ENCODE peak calls at places on chromosomes 13 and 19, in nine cellular contexts. One of them, this sample, is unnamed.

GRCh38 chr19:30790048-30790680 is 418.0 kb downstream of the ZNF536 start:
- DNase-seq in transverse colon: no peak
- DNase-seq in esophagus squamous epithelium: no peak
- DNase-seq in IMR-90: no peak
- DNase-seq in gastrocnemius medialis: no peak
- DNase-seq in adrenal gland: peak; percentile 5
- DNase-seq in breast epithelium: no peak
- DNase-seq in uterus: no peak
- DNase-seq in Peyer's patch: no peak
- DNase-seq in this sample: no peak

GRCh38 chr19:41233748-41234240 is 14.8 kb downstream of the AXL start:
- DNase-seq in Peyer's patch: no peak
- DNase-seq in uterus: no peak
- DNase-seq in IMR-90: no peak
- DNase-seq in adrenal gland: peak; percentile 61
- DNase-seq in gastrocnemius medialis: peak; percentile 37
- DNase-seq in transverse colon: peak; percentile 21
- DNase-seq in esophagus squamous epithelium: no peak
- DNase-seq in breast epithelium: no peak
- DNase-seq in this sample: no peak

GRCh38 chr13:51015973-51016372 is 95.1 kb downstream of the C13orf42 start:
- DNase-seq in gastrocnemius medialis: no peak
- DNase-seq in adrenal gland: no peak
- DNase-seq in IMR-90: no peak
- DNase-seq in breast epithelium: no peak
- DNase-seq in transverse colon: no peak
- DNase-seq in uterus: no peak
- DNase-seq in esophagus squamous epithelium: no peak
- DNase-seq in Peyer's patch: no peak
- DNase-seq in this sample: no peak

GRCh38 chr13:67120872-67121531 is 109.1 kb downstream of the PCDH9 start:
- DNase-seq in gastrocnemius medialis: no peak
- DNase-seq in adrenal gland: no peak
- DNase-seq in transverse colon: no peak
- DNase-seq in IMR-90: peak; percentile 76
- DNase-seq in breast epithelium: no peak
- DNase-seq in esophagus squamous epithelium: no peak
- DNase-seq in uterus: no peak
- DNase-seq in Peyer's patch: no peak
- DNase-seq in this sample: no peak

GRCh38 chr19:6530385-6531162 is at the start of gene TNFSF9:
- DNase-seq in adrenal gland: peak; percentile 94
- DNase-seq in Peyer's patch: peak; percentile 94
- DNase-seq in transverse colon: peak; percentile 94
- DNase-seq in gastrocnemius medialis: peak; percentile 85
- DNase-seq in esophagus squamous epithelium: no peak
- DNase-seq in uterus: peak; percentile 78
- DNase-seq in IMR-90: peak; percentile 59
- DNase-seq in breast epithelium: peak; percentile 82
- DNase-seq in this sample: peak; percentile 88

GRCh38 chr13:32976046-32976781 is 40.0 kb upstream of the KL start:
- DNase-seq in transverse colon: no peak
- DNase-seq in gastrocnemius medialis: no peak
- DNase-seq in esophagus squamous epithelium: no peak
- DNase-seq in uterus: no peak
- DNase-seq in breast epithelium: no peak
- DNase-seq in IMR-90: no peak
- DNase-seq in Peyer's patch: no peak
- DNase-seq in adrenal gland: no peak
- DNase-seq in this sample: no peak

GRCh38 chr13:44989941-44990340 is 603 bp downstream of the GPALPP1 start:
- DNase-seq in adrenal gland: no peak
- DNase-seq in uterus: no peak
- DNase-seq in gastrocnemius medialis: no peak
- DNase-seq in breast epithelium: no peak
- DNase-seq in esophagus squamous epithelium: no peak
- DNase-seq in IMR-90: no peak
- DNase-seq in Peyer's patch: no peak
- DNase-seq in transverse colon: no peak
- DNase-seq in this sample: peak; percentile 68

GRCh38 chr13:30119476-30119875 is 187.9 kb downstream of the KATNAL1 start:
- DNase-seq in IMR-90: peak; percentile 64
- DNase-seq in breast epithelium: no peak
- DNase-seq in transverse colon: peak; percentile 30
- DNase-seq in Peyer's patch: no peak
- DNase-seq in gastrocnemius medialis: no peak
- DNase-seq in adrenal gland: no peak
- DNase-seq in esophagus squamous epithelium: no peak
- DNase-seq in uterus: peak; percentile 62
- DNase-seq in this sample: no peak

GRCh38 chr19:13461536-13461935 is 44.7 kb downstream of the CACNA1A start:
- DNase-seq in esophagus squamous epithelium: no peak
- DNase-seq in adrenal gland: no peak
- DNase-seq in gastrocnemius medialis: no peak
- DNase-seq in breast epithelium: no peak
- DNase-seq in uterus: no peak
- DNase-seq in Peyer's patch: no peak
- DNase-seq in transverse colon: no peak
- DNase-seq in IMR-90: no peak
- DNase-seq in this sample: no peak

GRCh38 chr13:42574011-42574410 is at the start of gene TNFSF11:
- DNase-seq in IMR-90: no peak
- DNase-seq in uterus: no peak
- DNase-seq in breast epithelium: no peak
- DNase-seq in adrenal gland: no peak
- DNase-seq in Peyer's patch: no peak
- DNase-seq in transverse colon: no peak
- DNase-seq in esophagus squamous epithelium: no peak
- DNase-seq in gastrocnemius medialis: no peak
- DNase-seq in this sample: no peak

GRCh38 chr19:1324792-1325567 is 39.3 kb downstream of the EFNA2 start:
- DNase-seq in transverse colon: peak; percentile 56
- DNase-seq in breast epithelium: peak; percentile 69
- DNase-seq in esophagus squamous epithelium: no peak
- DNase-seq in adrenal gland: peak; percentile 73
- DNase-seq in uterus: peak; percentile 31
- DNase-seq in Peyer's patch: peak; percentile 68
- DNase-seq in IMR-90: peak; percentile 61
- DNase-seq in gastrocnemius medialis: no peak
- DNase-seq in this sample: peak; percentile 26

GRCh38 chr19:45311640-45312039 is 11.0 kb downstream of the CKM start:
- DNase-seq in esophagus squamous epithelium: no peak
- DNase-seq in gastrocnemius medialis: peak; percentile 66
- DNase-seq in transverse colon: no peak
- DNase-seq in IMR-90: no peak
- DNase-seq in adrenal gland: no peak
- DNase-seq in breast epithelium: no peak
- DNase-seq in Peyer's patch: no peak
- DNase-seq in uterus: no peak
- DNase-seq in this sample: no peak

GRCh38 chr13:24230428-24231072 is 70.0 kb downstream of the SPATA13 start:
- DNase-seq in uterus: no peak
- DNase-seq in transverse colon: no peak
- DNase-seq in esophagus squamous epithelium: no peak
- DNase-seq in breast epithelium: no peak
- DNase-seq in adrenal gland: no peak
- DNase-seq in IMR-90: no peak
- DNase-seq in Peyer's patch: no peak
- DNase-seq in gastrocnemius medialis: no peak
- DNase-seq in this sample: no peak

GRCh38 chr13:113121928-113122420 is 625 bp upstream of the F10 start:
- DNase-seq in IMR-90: no peak
- DNase-seq in uterus: no peak
- DNase-seq in esophagus squamous epithelium: no peak
- DNase-seq in adrenal gland: peak; percentile 46
- DNase-seq in breast epithelium: peak; percentile 40
- DNase-seq in Peyer's patch: no peak
- DNase-seq in transverse colon: no peak
- DNase-seq in gastrocnemius medialis: peak; percentile 8
- DNase-seq in this sample: no peak

GRCh38 chr19:44814517-44814916 is 5.6 kb downstream of the BCAM start:
- DNase-seq in esophagus squamous epithelium: no peak
- DNase-seq in Peyer's patch: no peak
- DNase-seq in uterus: no peak
- DNase-seq in adrenal gland: no peak
- DNase-seq in breast epithelium: no peak
- DNase-seq in gastrocnemius medialis: no peak
- DNase-seq in transverse colon: no peak
- DNase-seq in IMR-90: no peak
- DNase-seq in this sample: no peak

GRCh38 chr13:65990684-65991083 is 1239.5 kb downstream of the PCDH9 start:
- DNase-seq in IMR-90: no peak
- DNase-seq in uterus: no peak
- DNase-seq in Peyer's patch: no peak
- DNase-seq in gastrocnemius medialis: no peak
- DNase-seq in esophagus squamous epithelium: no peak
- DNase-seq in breast epithelium: no peak
- DNase-seq in transverse colon: no peak
- DNase-seq in adrenal gland: no peak
- DNase-seq in this sample: no peak

GRCh38 chr13:65985632-65986031 is 1244.5 kb downstream of the PCDH9 start:
- DNase-seq in gastrocnemius medialis: no peak
- DNase-seq in transverse colon: no peak
- DNase-seq in uterus: no peak
- DNase-seq in adrenal gland: no peak
- DNase-seq in IMR-90: no peak
- DNase-seq in breast epithelium: no peak
- DNase-seq in esophagus squamous epithelium: no peak
- DNase-seq in Peyer's patch: no peak
- DNase-seq in this sample: no peak
- TF ChIP-seq POLR2A in gastrocnemius medialis: no peak
- TF ChIP-seq POLR2A in transverse colon: no peak
- TF ChIP-seq POLR2A in uterus: no peak
- TF ChIP-seq POLR2A in adrenal gland: no peak
- TF ChIP-seq POLR2A in IMR-90: no peak
- TF ChIP-seq POLR2A in breast epithelium: no peak
- TF ChIP-seq POLR2A in esophagus squamous epithelium: no peak
- TF ChIP-seq POLR2A in Peyer's patch: no peak
- TF ChIP-seq POLR2A in this sample: no peak

GRCh38 chr19:14695471-14695870 is 5.6 kb downstream of the ZNF333 start:
- DNase-seq in esophagus squamous epithelium: no peak
- DNase-seq in gastrocnemius medialis: no peak
- DNase-seq in transverse colon: no peak
- DNase-seq in Peyer's patch: no peak
- DNase-seq in IMR-90: no peak
- DNase-seq in adrenal gland: no peak
- DNase-seq in breast epithelium: no peak
- DNase-seq in uterus: no peak
- DNase-seq in this sample: no peak

GRCh38 chr19:14694867-14695266 is 5.0 kb downstream of the ZNF333 start:
- DNase-seq in transverse colon: no peak
- DNase-seq in breast epithelium: no peak
- DNase-seq in gastrocnemius medialis: no peak
- DNase-seq in uterus: no peak
- DNase-seq in adrenal gland: no peak
- DNase-seq in IMR-90: no peak
- DNase-seq in esophagus squamous epithelium: no peak
- DNase-seq in Peyer's patch: no peak
- DNase-seq in this sample: no peak

GRCh38 chr19:14686411-14686810 is 3.4 kb upstream of the ZNF333 start:
- DNase-seq in Peyer's patch: no peak
- DNase-seq in breast epithelium: no peak
- DNase-seq in transverse colon: peak; percentile 17
- DNase-seq in IMR-90: peak; percentile 9
- DNase-seq in uterus: no peak
- DNase-seq in gastrocnemius medialis: no peak
- DNase-seq in esophagus squamous epithelium: no peak
- DNase-seq in adrenal gland: no peak
- DNase-seq in this sample: peak; percentile 35

GRCh38 chr19:14689598-14690503 is at the start of gene ZNF333:
- DNase-seq in uterus: peak; percentile 98
- DNase-seq in adrenal gland: peak; percentile 97
- DNase-seq in IMR-90: peak; percentile 83
- DNase-seq in Peyer's patch: peak; percentile 98
- DNase-seq in transverse colon: peak; percentile 99
- DNase-seq in gastrocnemius medialis: peak; percentile 92
- DNase-seq in breast epithelium: peak; percentile 94
- DNase-seq in esophagus squamous epithelium: peak; percentile 81
- DNase-seq in this sample: peak; percentile 98
- TF ChIP-seq POLR2A in uterus: peak; percentile 60
- TF ChIP-seq POLR2A in adrenal gland: peak; percentile 48
- TF ChIP-seq POLR2A in IMR-90: peak; percentile 84
- TF ChIP-seq POLR2A in Peyer's patch: no peak
- TF ChIP-seq POLR2A in transverse colon: peak; percentile 55
- TF ChIP-seq POLR2A in gastrocnemius medialis: peak; percentile 39
- TF ChIP-seq POLR2A in breast epithelium: no peak
- TF ChIP-seq POLR2A in esophagus squamous epithelium: peak; percentile 57
- TF ChIP-seq POLR2A in this sample: peak; percentile 67

GRCh38 chr19:3310280-3310679 is 56.1 kb upstream of the NFIC start:
- DNase-seq in esophagus squamous epithelium: no peak
- DNase-seq in uterus: no peak
- DNase-seq in breast epithelium: no peak
- DNase-seq in Peyer's patch: no peak
- DNase-seq in IMR-90: no peak
- DNase-seq in gastrocnemius medialis: no peak
- DNase-seq in adrenal gland: no peak
- DNase-seq in transverse colon: no peak
- DNase-seq in this sample: no peak
- TF ChIP-seq POLR2A in esophagus squamous epithelium: no peak
- TF ChIP-seq POLR2A in uterus: no peak
- TF ChIP-seq POLR2A in breast epithelium: no peak
- TF ChIP-seq POLR2A in Peyer's patch: no peak
- TF ChIP-seq POLR2A in IMR-90: no peak
- TF ChIP-seq POLR2A in gastrocnemius medialis: no peak
- TF ChIP-seq POLR2A in adrenal gland: no peak
- TF ChIP-seq POLR2A in transverse colon: no peak
- TF ChIP-seq POLR2A in this sample: no peak

GRCh38 chr19:16088985-16089846 is 12.9 kb downstream of the TPM4 start:
- DNase-seq in adrenal gland: no peak
- DNase-seq in Peyer's patch: no peak
- DNase-seq in transverse colon: no peak
- DNase-seq in IMR-90: no peak
- DNase-seq in gastrocnemius medialis: no peak
- DNase-seq in uterus: no peak
- DNase-seq in breast epithelium: no peak
- DNase-seq in esophagus squamous epithelium: no peak
- DNase-seq in this sample: no peak

GRCh38 chr19:16091546-16092475 is 15.5 kb downstream of the TPM4 start:
- DNase-seq in breast epithelium: no peak
- DNase-seq in gastrocnemius medialis: no peak
- DNase-seq in Peyer's patch: no peak
- DNase-seq in adrenal gland: no peak
- DNase-seq in uterus: no peak
- DNase-seq in esophagus squamous epithelium: no peak
- DNase-seq in IMR-90: no peak
- DNase-seq in transverse colon: no peak
- DNase-seq in this sample: no peak

GRCh38 chr19:16085115-16085514 is 8.8 kb downstream of the TPM4 start:
- DNase-seq in gastrocnemius medialis: no peak
- DNase-seq in adrenal gland: no peak
- DNase-seq in IMR-90: peak; percentile 66
- DNase-seq in Peyer's patch: no peak
- DNase-seq in uterus: no peak
- DNase-seq in breast epithelium: no peak
- DNase-seq in transverse colon: no peak
- DNase-seq in esophagus squamous epithelium: no peak
- DNase-seq in this sample: no peak

GRCh38 chr19:16087940-16088339 is 11.6 kb downstream of the TPM4 start:
- DNase-seq in adrenal gland: no peak
- DNase-seq in transverse colon: no peak
- DNase-seq in breast epithelium: no peak
- DNase-seq in gastrocnemius medialis: no peak
- DNase-seq in Peyer's patch: no peak
- DNase-seq in uterus: no peak
- DNase-seq in IMR-90: no peak
- DNase-seq in esophagus squamous epithelium: no peak
- DNase-seq in this sample: no peak

GRCh38 chr19:16088351-16088984 is 12.2 kb downstream of the TPM4 start:
- DNase-seq in uterus: peak; percentile 59
- DNase-seq in transverse colon: no peak
- DNase-seq in esophagus squamous epithelium: no peak
- DNase-seq in breast epithelium: no peak
- DNase-seq in gastrocnemius medialis: no peak
- DNase-seq in Peyer's patch: no peak
- DNase-seq in IMR-90: no peak
- DNase-seq in adrenal gland: peak; percentile 79
- DNase-seq in this sample: no peak
- TF ChIP-seq POLR2A in uterus: no peak
- TF ChIP-seq POLR2A in transverse colon: no peak
- TF ChIP-seq POLR2A in esophagus squamous epithelium: no peak
- TF ChIP-seq POLR2A in breast epithelium: no peak
- TF ChIP-seq POLR2A in gastrocnemius medialis: no peak
- TF ChIP-seq POLR2A in Peyer's patch: no peak
- TF ChIP-seq POLR2A in IMR-90: no peak
- TF ChIP-seq POLR2A in adrenal gland: no peak
- TF ChIP-seq POLR2A in this sample: peak; percentile 7

This sample was measured in erythroblast.